ENCODE peak calls at places on chromosome 15, in ten cellular contexts. X is T47D; G is mucosa of gallbladder; S is fibroblast of mammary gland; F is caudate nucleus; A is NCI-H524; D is GM20000; V is Kasumi-1; E is stimulated activated CD4-positive, alpha-beta T cell treated with anti-CD3 and anti-CD28 coated beads, Interleukin-2, amount 100 ng/mL, for 48 hours; Z is central memory CD4-positive, alpha-beta T cell. H is an unnamed sample.
A peak's percentile ranks its signal among the peaks of the same experiment; 100 is the strongest.

GRCh38 chr15:29812384-29812694 is 9.9 kb downstream of the TJP1 start:
- DNase-seq in X (peak; percentile 90), G (no peak), S (peak; percentile 77), F (no peak), A (no peak), D (no peak), V (no peak), E (no peak), Z (no peak), H (no peak)

GRCh38 chr15:77039217-77039533 is 31.7 kb downstream of the TSPAN3 start:
- DNase-seq in X (no peak), G (no peak), S (no peak), F (no peak), A (no peak), D (no peak), V (no peak), E (no peak), Z (no peak), H (no peak)

GRCh38 chr15:92733934-92734521 is 78.5 kb upstream of the FAM174B start:
- DNase-seq in X (peak; percentile 52), G (no peak), S (peak; percentile 32), F (peak; percentile 44), A (peak; percentile 40), D (no peak), V (no peak), E (no peak), Z (no peak), H (no peak)

GRCh38 chr15:67097893-67098740 is 32.7 kb downstream of the SMAD3 start:
- DNase-seq in X (no peak), G (no peak), S (peak; percentile 96), F (no peak), A (no peak), D (no peak), V (peak; percentile 96), E (no peak), Z (peak; percentile 47), H (no peak)

GRCh38 chr15:92435145-92435544 is 41.5 kb downstream of the ST8SIA2 start:
- DNase-seq in X (no peak), G (no peak), S (no peak), F (no peak), A (no peak), D (no peak), V (no peak), E (no peak), Z (no peak), H (no peak)

GRCh38 chr15:22895465-22896190 is 57.2 kb downstream of the NIPA2 start:
- DNase-seq in X (peak; percentile 91), G (peak; percentile 26), S (peak; percentile 56), F (no peak), A (no peak), D (peak; percentile 49), V (no peak), E (peak; percentile 5), Z (no peak), H (no peak)

GRCh38 chr15:101652783-101653430 is 726 bp upstream of the TM2D3 start:
- DNase-seq in X (peak; percentile 50), G (no peak), S (peak; percentile 67), F (no peak), A (no peak), D (no peak), V (no peak), E (no peak), Z (no peak), H (no peak)

GRCh38 chr15:48622227-48622626 is 23.3 kb downstream of the FBN1 start:
- DNase-seq in X (no peak), G (no peak), S (peak; percentile 31), F (no peak), A (no peak), D (no peak), V (no peak), E (no peak), Z (no peak), H (no peak)

GRCh38 chr15:89472785-89473256 is 23.6 kb downstream of the RHCG start:
- DNase-seq in X (peak; percentile 79), G (peak; percentile 37), S (peak; percentile 55), F (peak; percentile 58), A (peak; percentile 78), D (peak; percentile 86), V (peak; percentile 77), E (peak; percentile 51), Z (no peak), H (peak; percentile 47)

GRCh38 chr15:31091531-31091930 is 10.0 kb downstream of the TRPM1 start:
- DNase-seq in X (no peak), G (no peak), S (peak; percentile 59), F (no peak), A (no peak), D (no peak), V (no peak), E (no peak), Z (no peak), H (no peak)